ENCODE peak calls at places on chromosomes 1 and 21, in six cellular contexts. One of them, this sample, is unnamed.

GRCh38 chr1:66330711-66331110 is 203.2 kb upstream of the SGIP1 start:
- DNase-seq in cardiac fibroblast: peak; percentile 59
- DNase-seq in nephron progenitor cell: no peak
- DNase-seq in testis: no peak
- DNase-seq in activated CD8-positive, alpha-beta T cell treated with anti-CD3 and anti-CD28 coated beads for 36 hours: no peak
- DNase-seq in ovary: no peak
- DNase-seq in this sample: no peak

GRCh38 chr1:213884942-213885341 is 102.8 kb upstream of the PROX1 start:
- DNase-seq in nephron progenitor cell: no peak
- DNase-seq in testis: no peak
- DNase-seq in activated CD8-positive, alpha-beta T cell treated with anti-CD3 and anti-CD28 coated beads for 36 hours: no peak
- DNase-seq in ovary: no peak
- DNase-seq in cardiac fibroblast: no peak
- DNase-seq in this sample: no peak

GRCh38 chr21:44299458-44300261 is at the start of gene PFKL:
- DNase-seq in cardiac fibroblast: peak; percentile 66
- DNase-seq in nephron progenitor cell: peak; percentile 80
- DNase-seq in testis: peak; percentile 74
- DNase-seq in ovary: peak; percentile 66
- DNase-seq in activated CD8-positive, alpha-beta T cell treated with anti-CD3 and anti-CD28 coated beads for 36 hours: peak; percentile 84
- DNase-seq in this sample: peak; percentile 91

GRCh38 chr21:41767606-41768370 is 936 bp upstream of the RIPK4 start:
- DNase-seq in testis: no peak
- DNase-seq in activated CD8-positive, alpha-beta T cell treated with anti-CD3 and anti-CD28 coated beads for 36 hours: peak; percentile 41
- DNase-seq in nephron progenitor cell: peak; percentile 42
- DNase-seq in cardiac fibroblast: peak; percentile 25
- DNase-seq in ovary: no peak
- DNase-seq in this sample: no peak

GRCh38 chr1:33425900-33426299 is 5.0 kb downstream of the PHC2 start:
- DNase-seq in ovary: no peak
- DNase-seq in nephron progenitor cell: no peak
- DNase-seq in cardiac fibroblast: no peak
- DNase-seq in activated CD8-positive, alpha-beta T cell treated with anti-CD3 and anti-CD28 coated beads for 36 hours: no peak
- DNase-seq in testis: no peak
- DNase-seq in this sample: peak; percentile 50

GRCh38 chr1:244030481-244031040 is 20.5 kb upstream of the ZBTB18 start:
- DNase-seq in testis: no peak
- DNase-seq in activated CD8-positive, alpha-beta T cell treated with anti-CD3 and anti-CD28 coated beads for 36 hours: no peak
- DNase-seq in cardiac fibroblast: no peak
- DNase-seq in nephron progenitor cell: no peak
- DNase-seq in ovary: no peak
- DNase-seq in this sample: no peak

GRCh38 chr1:218592688-218593087 is 247.6 kb downstream of the TGFB2 start:
- DNase-seq in nephron progenitor cell: no peak
- DNase-seq in testis: no peak
- DNase-seq in ovary: no peak
- DNase-seq in activated CD8-positive, alpha-beta T cell treated with anti-CD3 and anti-CD28 coated beads for 36 hours: no peak
- DNase-seq in cardiac fibroblast: no peak
- DNase-seq in this sample: no peak

GRCh38 chr1:201602413-201603265 is 63.7 kb downstream of the NAV1 start:
- DNase-seq in nephron progenitor cell: no peak
- DNase-seq in cardiac fibroblast: peak; percentile 83
- DNase-seq in testis: no peak
- DNase-seq in ovary: no peak
- DNase-seq in activated CD8-positive, alpha-beta T cell treated with anti-CD3 and anti-CD28 coated beads for 36 hours: no peak
- DNase-seq in this sample: no peak

GRCh38 chr21:15430577-15430976 is 299.2 kb upstream of the USP25 start:
- DNase-seq in testis: no peak
- DNase-seq in ovary: no peak
- DNase-seq in cardiac fibroblast: peak; percentile 49
- DNase-seq in activated CD8-positive, alpha-beta T cell treated with anti-CD3 and anti-CD28 coated beads for 36 hours: no peak
- DNase-seq in nephron progenitor cell: no peak
- DNase-seq in this sample: no peak

GRCh38 chr1:9249534-9250335 is 15.2 kb downstream of the H6PD start:
- DNase-seq in testis: peak; percentile 73
- DNase-seq in activated CD8-positive, alpha-beta T cell treated with anti-CD3 and anti-CD28 coated beads for 36 hours: peak; percentile 60
- DNase-seq in cardiac fibroblast: peak; percentile 70
- DNase-seq in nephron progenitor cell: peak; percentile 53
- DNase-seq in ovary: peak; percentile 63
- DNase-seq in this sample: no peak

GRCh38 chr1:169143984-169144383 is 37.5 kb downstream of the ATP1B1 start:
- DNase-seq in activated CD8-positive, alpha-beta T cell treated with anti-CD3 and anti-CD28 coated beads for 36 hours: no peak
- DNase-seq in ovary: no peak
- DNase-seq in testis: no peak
- DNase-seq in nephron progenitor cell: no peak
- DNase-seq in cardiac fibroblast: no peak
- DNase-seq in this sample: no peak

GRCh38 chr1:109655624-109656519 is at the start of gene GSTM4:
- DNase-seq in ovary: peak; percentile 93
- DNase-seq in testis: peak; percentile 93
- DNase-seq in nephron progenitor cell: peak; percentile 91
- DNase-seq in cardiac fibroblast: peak; percentile 91
- DNase-seq in activated CD8-positive, alpha-beta T cell treated with anti-CD3 and anti-CD28 coated beads for 36 hours: peak; percentile 81
- DNase-seq in this sample: peak; percentile 86

GRCh38 chr1:191152776-191153175 is 675.1 kb upstream of the BRINP3 start:
- DNase-seq in cardiac fibroblast: no peak
- DNase-seq in testis: no peak
- DNase-seq in nephron progenitor cell: no peak
- DNase-seq in activated CD8-positive, alpha-beta T cell treated with anti-CD3 and anti-CD28 coated beads for 36 hours: no peak
- DNase-seq in ovary: no peak
- DNase-seq in this sample: no peak

GRCh38 chr1:226697608-226698544 is 41.2 kb downstream of the ITPKB start:
- DNase-seq in cardiac fibroblast: no peak
- DNase-seq in activated CD8-positive, alpha-beta T cell treated with anti-CD3 and anti-CD28 coated beads for 36 hours: no peak
- DNase-seq in ovary: no peak
- DNase-seq in testis: no peak
- DNase-seq in nephron progenitor cell: no peak
- DNase-seq in this sample: no peak

GRCh38 chr1:152981181-152981871 is 2.6 kb upstream of the SPRR1A start:
- DNase-seq in ovary: no peak
- DNase-seq in testis: peak; percentile 18
- DNase-seq in activated CD8-positive, alpha-beta T cell treated with anti-CD3 and anti-CD28 coated beads for 36 hours: no peak
- DNase-seq in nephron progenitor cell: no peak
- DNase-seq in cardiac fibroblast: no peak
- DNase-seq in this sample: no peak

GRCh38 chr1:32044246-32044645 is 28.5 kb upstream of the TMEM39B start:
- DNase-seq in cardiac fibroblast: no peak
- DNase-seq in testis: no peak
- DNase-seq in nephron progenitor cell: no peak
- DNase-seq in ovary: no peak
- DNase-seq in activated CD8-positive, alpha-beta T cell treated with anti-CD3 and anti-CD28 coated beads for 36 hours: no peak
- DNase-seq in this sample: no peak

GRCh38 chr1:244768186-244768585 is 67.3 kb upstream of the COX20 start:
- DNase-seq in activated CD8-positive, alpha-beta T cell treated with anti-CD3 and anti-CD28 coated beads for 36 hours: no peak
- DNase-seq in ovary: no peak
- DNase-seq in testis: no peak
- DNase-seq in nephron progenitor cell: no peak
- DNase-seq in cardiac fibroblast: no peak
- DNase-seq in this sample: no peak

GRCh38 chr1:87518794-87519193 is 190.1 kb downstream of the LMO4 start:
- DNase-seq in testis: no peak
- DNase-seq in activated CD8-positive, alpha-beta T cell treated with anti-CD3 and anti-CD28 coated beads for 36 hours: no peak
- DNase-seq in nephron progenitor cell: no peak
- DNase-seq in cardiac fibroblast: no peak
- DNase-seq in ovary: no peak
- DNase-seq in this sample: no peak

GRCh38 chr1:3495776-3496745 is 41.6 kb downstream of the ARHGEF16 start:
- DNase-seq in testis: no peak
- DNase-seq in ovary: no peak
- DNase-seq in cardiac fibroblast: no peak
- DNase-seq in activated CD8-positive, alpha-beta T cell treated with anti-CD3 and anti-CD28 coated beads for 36 hours: no peak
- DNase-seq in nephron progenitor cell: no peak
- DNase-seq in this sample: no peak

GRCh38 chr1:231693361-231694080 is 66.9 kb downstream of the DISC1 start:
- DNase-seq in nephron progenitor cell: no peak
- DNase-seq in activated CD8-positive, alpha-beta T cell treated with anti-CD3 and anti-CD28 coated beads for 36 hours: no peak
- DNase-seq in cardiac fibroblast: no peak
- DNase-seq in testis: no peak
- DNase-seq in ovary: no peak
- DNase-seq in this sample: no peak

GRCh38 chr1:240619901-240620621 is 8.1 kb upstream of the GREM2 start:
- DNase-seq in activated CD8-positive, alpha-beta T cell treated with anti-CD3 and anti-CD28 coated beads for 36 hours: no peak
- DNase-seq in cardiac fibroblast: no peak
- DNase-seq in ovary: no peak
- DNase-seq in testis: no peak
- DNase-seq in nephron progenitor cell: peak; percentile 17
- DNase-seq in this sample: no peak

GRCh38 chr1:162380061-162380846 is 1.3 kb upstream of the C1orf226 start:
- DNase-seq in nephron progenitor cell: no peak
- DNase-seq in cardiac fibroblast: no peak
- DNase-seq in activated CD8-positive, alpha-beta T cell treated with anti-CD3 and anti-CD28 coated beads for 36 hours: no peak
- DNase-seq in ovary: no peak
- DNase-seq in testis: peak; percentile 5
- DNase-seq in this sample: no peak

GRCh38 chr1:8315573-8316475 is 2.1 kb upstream of the SLC45A1 start:
- DNase-seq in activated CD8-positive, alpha-beta T cell treated with anti-CD3 and anti-CD28 coated beads for 36 hours: no peak
- DNase-seq in ovary: no peak
- DNase-seq in testis: no peak
- DNase-seq in cardiac fibroblast: no peak
- DNase-seq in nephron progenitor cell: no peak
- DNase-seq in this sample: no peak

GRCh38 chr1:173149887-173150286 is 57.2 kb downstream of the TNFSF4 start:
- DNase-seq in cardiac fibroblast: peak; percentile 92
- DNase-seq in ovary: no peak
- DNase-seq in testis: no peak
- DNase-seq in activated CD8-positive, alpha-beta T cell treated with anti-CD3 and anti-CD28 coated beads for 36 hours: no peak
- DNase-seq in nephron progenitor cell: no peak
- DNase-seq in this sample: no peak

GRCh38 chr1:110188116-110188618 is 21.9 kb upstream of the KCNC4 start:
- DNase-seq in ovary: no peak
- DNase-seq in activated CD8-positive, alpha-beta T cell treated with anti-CD3 and anti-CD28 coated beads for 36 hours: no peak
- DNase-seq in cardiac fibroblast: no peak
- DNase-seq in testis: no peak
- DNase-seq in nephron progenitor cell: no peak
- DNase-seq in this sample: no peak

GRCh38 chr1:200240655-200241054 is 169.2 kb downstream of the ZNF281 start:
- DNase-seq in ovary: no peak
- DNase-seq in testis: peak; percentile 40
- DNase-seq in cardiac fibroblast: peak; percentile 5
- DNase-seq in nephron progenitor cell: peak; percentile 18
- DNase-seq in activated CD8-positive, alpha-beta T cell treated with anti-CD3 and anti-CD28 coated beads for 36 hours: no peak
- DNase-seq in this sample: no peak

GRCh38 chr1:174580801-174581200 is 133.0 kb downstream of the GPR52 start:
- DNase-seq in activated CD8-positive, alpha-beta T cell treated with anti-CD3 and anti-CD28 coated beads for 36 hours: no peak
- DNase-seq in testis: no peak
- DNase-seq in nephron progenitor cell: no peak
- DNase-seq in ovary: no peak
- DNase-seq in cardiac fibroblast: peak; percentile 6
- DNase-seq in this sample: no peak

GRCh38 chr1:86296305-86297205 is 99.6 kb downstream of the ODF2L start:
- DNase-seq in cardiac fibroblast: no peak
- DNase-seq in testis: no peak
- DNase-seq in ovary: no peak
- DNase-seq in activated CD8-positive, alpha-beta T cell treated with anti-CD3 and anti-CD28 coated beads for 36 hours: no peak
- DNase-seq in nephron progenitor cell: no peak
- DNase-seq in this sample: no peak

GRCh38 chr1:110674337-110675059 is at the start of gene KCNA3:
- DNase-seq in cardiac fibroblast: no peak
- DNase-seq in testis: peak; percentile 56
- DNase-seq in nephron progenitor cell: peak; percentile 82
- DNase-seq in activated CD8-positive, alpha-beta T cell treated with anti-CD3 and anti-CD28 coated beads for 36 hours: peak; percentile 74
- DNase-seq in ovary: peak; percentile 56
- DNase-seq in this sample: peak; percentile 67

GRCh38 chr1:18955442-18956188 is 861 bp downstream of the IFFO2 start:
- DNase-seq in nephron progenitor cell: peak; percentile 66
- DNase-seq in activated CD8-positive, alpha-beta T cell treated with anti-CD3 and anti-CD28 coated beads for 36 hours: peak; percentile 70
- DNase-seq in cardiac fibroblast: peak; percentile 52
- DNase-seq in ovary: peak; percentile 43
- DNase-seq in testis: peak; percentile 42
- DNase-seq in this sample: peak; percentile 66

GRCh38 chr1:10628685-10629084 is 153.9 kb downstream of the PEX14 start:
- DNase-seq in cardiac fibroblast: peak; percentile 59
- DNase-seq in nephron progenitor cell: no peak
- DNase-seq in testis: peak; percentile 74
- DNase-seq in ovary: peak; percentile 71
- DNase-seq in activated CD8-positive, alpha-beta T cell treated with anti-CD3 and anti-CD28 coated beads for 36 hours: no peak
- DNase-seq in this sample: no peak

GRCh38 chr1:156928043-156928602 is 7.7 kb downstream of the LRRC71 start:
- DNase-seq in testis: no peak
- DNase-seq in activated CD8-positive, alpha-beta T cell treated with anti-CD3 and anti-CD28 coated beads for 36 hours: no peak
- DNase-seq in nephron progenitor cell: no peak
- DNase-seq in ovary: no peak
- DNase-seq in cardiac fibroblast: no peak
- DNase-seq in this sample: no peak
- TF ChIP-seq CTCF in testis: no peak
- TF ChIP-seq CTCF in activated CD8-positive, alpha-beta T cell treated with anti-CD3 and anti-CD28 coated beads for 36 hours: no peak
- TF ChIP-seq CTCF in nephron progenitor cell: peak; percentile 7
- TF ChIP-seq CTCF in ovary: no peak
- TF ChIP-seq CTCF in cardiac fibroblast: no peak
- TF ChIP-seq CTCF in this sample: no peak

GRCh38 chr1:151108331-151108730 is 37.8 kb downstream of the GABPB2 start:
- DNase-seq in nephron progenitor cell: no peak
- DNase-seq in cardiac fibroblast: no peak
- DNase-seq in ovary: no peak
- DNase-seq in activated CD8-positive, alpha-beta T cell treated with anti-CD3 and anti-CD28 coated beads for 36 hours: no peak
- DNase-seq in testis: no peak
- DNase-seq in this sample: no peak
- TF ChIP-seq CTCF in nephron progenitor cell: no peak
- TF ChIP-seq CTCF in cardiac fibroblast: no peak
- TF ChIP-seq CTCF in ovary: no peak
- TF ChIP-seq CTCF in activated CD8-positive, alpha-beta T cell treated with anti-CD3 and anti-CD28 coated beads for 36 hours: no peak
- TF ChIP-seq CTCF in testis: no peak
- TF ChIP-seq CTCF in this sample: no peak

GRCh38 chr1:219837274-219837993 is 90.9 kb downstream of the SLC30A10 start:
- DNase-seq in testis: peak; percentile 28
- DNase-seq in activated CD8-positive, alpha-beta T cell treated with anti-CD3 and anti-CD28 coated beads for 36 hours: peak; percentile 2
- DNase-seq in ovary: no peak
- DNase-seq in cardiac fibroblast: peak; percentile 67
- DNase-seq in nephron progenitor cell: peak; percentile 24
- DNase-seq in this sample: peak; percentile 8
- TF ChIP-seq CTCF in testis: peak; percentile 49
- TF ChIP-seq CTCF in activated CD8-positive, alpha-beta T cell treated with anti-CD3 and anti-CD28 coated beads for 36 hours: peak; percentile 43
- TF ChIP-seq CTCF in ovary: no peak
- TF ChIP-seq CTCF in cardiac fibroblast: peak; percentile 51
- TF ChIP-seq CTCF in nephron progenitor cell: peak; percentile 59
- TF ChIP-seq CTCF in this sample: peak; percentile 60

GRCh38 chr1:161196521-161197451 is 2.1 kb downstream of the ADAMTS4 start:
- DNase-seq in cardiac fibroblast: peak; percentile 88
- DNase-seq in nephron progenitor cell: peak; percentile 31
- DNase-seq in testis: peak; percentile 43
- DNase-seq in ovary: peak; percentile 61
- DNase-seq in activated CD8-positive, alpha-beta T cell treated with anti-CD3 and anti-CD28 coated beads for 36 hours: no peak
- DNase-seq in this sample: no peak

GRCh38 chr1:161197560-161198205 is 1.2 kb downstream of the ADAMTS4 start:
- DNase-seq in cardiac fibroblast: no peak
- DNase-seq in nephron progenitor cell: no peak
- DNase-seq in testis: no peak
- DNase-seq in activated CD8-positive, alpha-beta T cell treated with anti-CD3 and anti-CD28 coated beads for 36 hours: no peak
- DNase-seq in ovary: no peak
- DNase-seq in this sample: no peak

GRCh38 chr1:161198877-161199431 is at the start of gene ADAMTS4:
- DNase-seq in ovary: peak; percentile 95
- DNase-seq in cardiac fibroblast: peak; percentile 91
- DNase-seq in nephron progenitor cell: no peak
- DNase-seq in testis: peak; percentile 56
- DNase-seq in activated CD8-positive, alpha-beta T cell treated with anti-CD3 and anti-CD28 coated beads for 36 hours: no peak
- DNase-seq in this sample: no peak

GRCh38 chr1:161199506-161200119 is 759 bp upstream of the ADAMTS4 start:
- DNase-seq in ovary: no peak
- DNase-seq in nephron progenitor cell: no peak
- DNase-seq in testis: no peak
- DNase-seq in cardiac fibroblast: peak; percentile 39
- DNase-seq in activated CD8-positive, alpha-beta T cell treated with anti-CD3 and anti-CD28 coated beads for 36 hours: no peak
- DNase-seq in this sample: no peak

GRCh38 chr1:161198206-161198876 is 513 bp downstream of the ADAMTS4 start:
- DNase-seq in testis: no peak
- DNase-seq in ovary: peak; percentile 74
- DNase-seq in nephron progenitor cell: peak; percentile 78
- DNase-seq in activated CD8-positive, alpha-beta T cell treated with anti-CD3 and anti-CD28 coated beads for 36 hours: no peak
- DNase-seq in cardiac fibroblast: peak; percentile 70
- DNase-seq in this sample: no peak
- TF ChIP-seq CTCF in testis: no peak
- TF ChIP-seq CTCF in ovary: no peak
- TF ChIP-seq CTCF in nephron progenitor cell: no peak
- TF ChIP-seq CTCF in activated CD8-positive, alpha-beta T cell treated with anti-CD3 and anti-CD28 coated beads for 36 hours: no peak
- TF ChIP-seq CTCF in cardiac fibroblast: no peak
- TF ChIP-seq CTCF in this sample: no peak